ENCODE peak calls at places on chromosomes 2 and 18, in four cellular contexts. L is cardiac muscle cell, A is fibroblast of lung, V is GM23248. H is an unnamed sample.

GRCh38 chr2:27638023-27638637 is 9.3 kb downstream of the GPN1 start:
- DNase-seq in L (no peak), A (peak; percentile 97), V (peak; percentile 95), H (no peak)

GRCh38 chr2:10489842-10490555 is 41.9 kb upstream of the ODC1 start:
- DNase-seq in A (no peak), L (no peak), V (peak; percentile 59), H (no peak)

GRCh38 chr2:144351687-144352086 is 168.2 kb downstream of the ZEB2 start:
- DNase-seq in L (no peak), V (no peak), A (peak; percentile 26), H (no peak)

GRCh38 chr2:37276291-37276690 is 44.8 kb downstream of the NDUFAF7 start:
- DNase-seq in A (no peak), L (peak; percentile 53), V (no peak), H (no peak)

GRCh38 chr2:173991857-173992588 is 26.9 kb upstream of the SP3 start:
- DNase-seq in A (peak; percentile 44), L (peak; percentile 62), V (peak; percentile 89), H (no peak)

GRCh38 chr2:24912523-24912922 is 7.5 kb downstream of the ADCY3 start:
- DNase-seq in L (no peak), V (no peak), A (no peak), H (no peak)

GRCh38 chr2:43123981-43124666 is 102.3 kb downstream of the ZFP36L2 start:
- DNase-seq in V (no peak), L (no peak), A (no peak), H (no peak)

GRCh38 chr2:25041307-25041927 is 459 bp upstream of the EFR3B start:
- DNase-seq in V (peak; percentile 69), A (peak; percentile 46), L (peak; percentile 50), H (no peak)

GRCh38 chr2:216274194-216274593 is 98.1 kb downstream of the MARCHF4 start:
- DNase-seq in A (peak; percentile 33), L (no peak), V (peak; percentile 80), H (peak; percentile 41)

GRCh38 chr18:31487251-31488015 is 10.5 kb upstream of the DSG2 start:
- DNase-seq in A (peak; percentile 97), L (peak; percentile 79), V (peak; percentile 88), H (peak; percentile 10)

GRCh38 chr18:62555135-62555534 is 32.3 kb downstream of the ZCCHC2 start:
- DNase-seq in L (peak; percentile 22), A (peak; percentile 31), V (peak; percentile 46), H (no peak)

GRCh38 chr2:44944952-44945612 is 3.6 kb downstream of the SIX3 start:
- DNase-seq in V (no peak), L (no peak), A (no peak), H (no peak)

GRCh38 chr2:170298115-170298514 is 120.2 kb downstream of the MYO3B start:
- DNase-seq in A (no peak), V (no peak), L (peak; percentile 2), H (no peak)

GRCh38 chr2:189076572-189076971 is 102.4 kb downstream of the COL3A1 start:
- DNase-seq in L (peak; percentile 61), V (peak; percentile 44), A (peak; percentile 42), H (no peak)

GRCh38 chr2:137173514-137173913 is 408.2 kb downstream of the THSD7B start:
- DNase-seq in L (peak; percentile 82), A (peak; percentile 94), V (peak; percentile 66), H (peak; percentile 34)

GRCh38 chr2:202032841-202033316 is 776 bp upstream of the FZD7 start:
- DNase-seq in L (peak; percentile 27), A (peak; percentile 60), V (peak; percentile 79), H (no peak)

GRCh38 chr2:200065477-200065876 is 110.1 kb downstream of the MAIP1 start:
- DNase-seq in V (no peak), A (no peak), L (no peak), H (no peak)

GRCh38 chr18:784470-785172 is 27.4 kb downstream of the YES1 start:
- DNase-seq in A (no peak), V (no peak), L (no peak), H (no peak)

GRCh38 chr2:174749793-174750192 is 14.5 kb downstream of the CHRNA1 start:
- DNase-seq in V (no peak), L (no peak), A (no peak), H (no peak)

DNA sequence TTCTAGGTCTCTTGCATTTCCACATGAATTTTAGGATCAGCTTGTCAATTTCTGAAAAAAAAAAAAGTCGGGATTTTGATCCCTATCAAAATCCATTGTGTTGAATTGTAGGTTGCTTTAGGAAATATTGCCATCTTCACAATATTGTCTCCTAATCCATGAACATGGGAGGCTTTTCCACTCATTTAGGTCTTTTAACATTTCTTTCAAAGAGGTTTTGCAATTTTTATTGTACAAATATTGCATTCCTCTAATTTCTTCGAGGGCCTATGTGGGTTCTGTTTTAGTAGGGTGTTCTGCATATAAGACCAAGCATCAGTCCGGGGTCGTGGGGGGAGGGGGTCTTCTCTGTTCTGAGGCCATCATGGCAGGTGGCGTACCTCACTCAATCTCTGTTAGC is 725 bp upstream of the LAMA3 start:
- DNase-seq in L (no peak), V (no peak), A (no peak), H (no peak)
- H3K4me3 ChIP-seq in L (no peak overlapping the region), V (no peak overlapping the region), A (no peak overlapping the region), H (no peak overlapping the region)

GRCh38 chr2:8608411-8608954 is 73.4 kb upstream of the ID2 start:
- DNase-seq in A (peak; percentile 58), V (peak; percentile 26), L (no peak), H (no peak)

GRCh38 chr2:8606226-8606625 is 75.6 kb upstream of the ID2 start:
- DNase-seq in A (no peak), L (no peak), V (no peak), H (no peak)

GRCh38 chr2:8605350-8606065 is 76.3 kb upstream of the ID2 start:
- DNase-seq in V (peak; percentile 72), L (no peak), A (peak; percentile 72), H (no peak)

GRCh38 chr2:8607591-8607990 is 74.3 kb upstream of the ID2 start:
- DNase-seq in A (peak; percentile 93), V (peak; percentile 81), L (peak; percentile 21), H (peak; percentile 69)

GRCh38 chr2:8606649-8607550 is 75.0 kb upstream of the ID2 start:
- DNase-seq in A (no peak), L (no peak), V (no peak), H (no peak)
- H3K4me3 ChIP-seq in A (no peak overlapping the region), L (no peak overlapping the region), V (no peak overlapping the region), H (peak overlapping the region; percentile 6)

GRCh38 chr18:55314031-55314430 is 274.0 kb downstream of the TCF4 start:
- DNase-seq in L (no peak), V (no peak), A (no peak), H (no peak)

GRCh38 chr18:55309249-55309648 is 278.7 kb downstream of the TCF4 start:
- DNase-seq in A (no peak), L (no peak), V (no peak), H (no peak)

GRCh38 chr18:55310044-55310676 is 277.8 kb downstream of the TCF4 start:
- DNase-seq in V (no peak), A (no peak), L (no peak), H (no peak)

GRCh38 chr18:55307505-55307904 is 280.5 kb downstream of the TCF4 start:
- DNase-seq in A (no peak), L (no peak), V (no peak), H (no peak)

DNA sequence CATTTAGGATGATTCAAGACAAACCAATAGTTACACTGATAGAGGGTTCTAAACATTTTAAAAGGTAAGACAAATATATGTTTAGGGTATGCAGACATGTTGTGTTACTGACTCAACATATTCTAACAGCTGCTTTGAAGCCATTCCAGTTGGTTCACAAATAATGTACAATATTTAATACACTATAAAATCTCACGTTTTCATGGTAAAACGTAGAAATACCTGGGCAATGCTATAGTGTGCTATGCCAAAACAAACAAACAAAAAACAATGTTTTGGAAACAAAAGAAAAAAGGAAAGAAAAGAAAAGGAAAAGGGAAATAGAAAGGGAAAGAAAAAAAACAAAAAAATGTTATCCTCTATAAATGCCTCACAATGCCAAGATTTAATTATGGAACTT is 277.1 kb downstream of the TCF4 start:
- DNase-seq in A (no peak), V (no peak), L (no peak), H (no peak)
- H3K4me3 ChIP-seq in A (no peak overlapping the region), V (no peak overlapping the region), L (no peak overlapping the region), H (no peak overlapping the region)

GRCh38 chr2:240672076-240672700 is 10.5 kb downstream of the AQP12B start:
- DNase-seq in L (no peak), A (no peak), V (no peak), H (no peak)
- H3K4me3 ChIP-seq in L (no peak overlapping the region), A (no peak overlapping the region), V (no peak overlapping the region), H (no peak overlapping the region)

GRCh38 chr2:162838141-162838500 is 446 bp downstream of the KCNH7 start:
- DNase-seq in A (no peak), V (no peak), L (no peak), H (no peak)

GRCh38 chr2:162840598-162841246 is 2.2 kb upstream of the KCNH7 start:
- DNase-seq in V (peak; percentile 62), A (peak; percentile 78), L (peak; percentile 74), H (no peak)

GRCh38 chr2:162839419-162839818 is 852 bp upstream of the KCNH7 start:
- DNase-seq in A (no peak), L (no peak), V (no peak), H (no peak)
- H3K4me3 ChIP-seq in A (no peak overlapping the region), L (peak overlapping the region; percentile 86), V (no peak overlapping the region), H (no peak overlapping the region)

H was measured in AG04449.